ENCODE peak calls at places on chromosomes 2 and 18, in five cellular contexts. K, R, V, B and Y are unnamed samples.

GRCh38 chr2:128286905-128287779 is 31.5 kb downstream of the HS6ST1 start:
- DNase-seq in K (no peak), R (no peak), V (no peak), B (no peak), Y (no peak)

GRCh38 chr2:114526856-114527255 is 84.4 kb downstream of the DPP10 start:
- DNase-seq in K (no peak), R (no peak), V (no peak), B (no peak), Y (no peak)

GRCh38 chr18:3138274-3138975 is 81.3 kb downstream of the MYOM1 start:
- DNase-seq in K (no peak), R (no peak), V (no peak), B (no peak), Y (no peak)

GRCh38 chr2:71782323-71782722 is 329.0 kb downstream of the DYSF start:
- DNase-seq in K (no peak), R (no peak), V (no peak), B (no peak), Y (no peak)

GRCh38 chr2:23636412-23636811 is 251.4 kb downstream of the KLHL29 start:
- DNase-seq in K (no peak), R (no peak), V (no peak), B (no peak), Y (no peak)

GRCh38 chr2:97691166-97691565 is 21.7 kb downstream of the C2orf92 start:
- DNase-seq in K (no peak), R (no peak), V (no peak), B (no peak), Y (no peak)

GRCh38 chr2:196274387-196274809 is 103.0 kb upstream of the STK17B start:
- DNase-seq in K (no peak), R (peak), V (no peak), B (no peak), Y (no peak)

GRCh38 chr2:172404824-172405223 is 22.6 kb upstream of the ITGA6 start:
- DNase-seq in K (no peak), R (no peak), V (peak), B (no peak), Y (no peak)

GRCh38 chr2:134119672-134120159 is 134.2 kb upstream of the MGAT5 start:
- DNase-seq in K (peak), R (peak), V (peak), B (peak), Y (peak)

GRCh38 chr18:36828157-36828629 is 609 bp downstream of the TPGS2 start:
- DNase-seq in K (no peak), R (no peak), V (no peak), B (peak), Y (no peak)

GRCh38 chr2:12712871-12713270 is 3.9 kb upstream of the TRIB2 start:
- DNase-seq in K (no peak), R (no peak), V (peak), B (no peak), Y (no peak)

GRCh38 chr18:7637269-7637668 is 70.2 kb downstream of the PTPRM start:
- DNase-seq in K (no peak), R (no peak), V (no peak), B (no peak), Y (no peak)

GRCh38 chr2:193793914-193794313 is 1599.2 kb upstream of the TMEFF2 start:
- DNase-seq in K (no peak), R (no peak), V (no peak), B (no peak), Y (no peak)